ENCODE peak calls at places on chromosomes 2 and 18, in seven cellular contexts. Z, X, F, Y, C, I and P are unnamed samples.
A peak's percentile ranks its signal among the peaks of the same experiment; 100 is the strongest.

GRCh38 chr2:45895477-45895876 is 244.0 kb downstream of the PRKCE start:
- DNase-seq in Y (no peak), I (peak; percentile 84), Z (no peak), C (no peak), X (no peak), F (no peak), P (no peak)

GRCh38 chr2:15177103-15177502 is 384.0 kb downstream of the NBAS start:
- DNase-seq in F (no peak), C (no peak), X (no peak), Z (no peak), I (no peak), Y (no peak), P (peak; percentile 75)

GRCh38 chr2:150572961-150573395 is 85.5 kb upstream of the RND3 start:
- DNase-seq in C (no peak), I (no peak), Y (no peak), F (no peak), X (no peak), Z (no peak), P (no peak)

GRCh38 chr2:26562811-26563645 is 78.1 kb downstream of the CIB4 start:
- DNase-seq in C (peak; percentile 57), Y (peak; percentile 66), I (peak; percentile 79), Z (no peak), X (no peak), F (peak; percentile 44), P (no peak)

GRCh38 chr18:36655074-36655473 is 173.7 kb downstream of the TPGS2 start:
- DNase-seq in C (no peak), F (no peak), X (no peak), Z (no peak), I (peak; percentile 25), Y (no peak), P (no peak)

GRCh38 chr2:224861266-224861665 is 145.1 kb upstream of the CCDC195 start:
- DNase-seq in F (no peak), C (no peak), Z (no peak), I (no peak), X (no peak), Y (no peak), P (no peak)

GRCh38 chr18:59345556-59345955 is 13.5 kb downstream of the LMAN1 start:
- DNase-seq in F (no peak), Z (no peak), Y (no peak), X (no peak), I (no peak), C (no peak), P (no peak)

GRCh38 chr2:127859712-127860085 is 1.7 kb upstream of the POLR2D start:
- DNase-seq in F (peak; percentile 95), X (peak; percentile 89), Y (no peak), C (peak; percentile 14), I (no peak), Z (no peak), P (peak; percentile 34)

GRCh38 chr2:19559596-19560240 is 201.3 kb upstream of the OSR1 start:
- DNase-seq in Y (no peak), C (no peak), I (no peak), Z (no peak), X (no peak), F (no peak), P (no peak)

GRCh38 chr2:205850611-205851010 is 168.3 kb downstream of the NRP2 start:
- DNase-seq in C (no peak), I (no peak), F (no peak), Y (no peak), Z (no peak), X (no peak), P (no peak)

GRCh38 chr2:238895901-238896600 is 48.2 kb downstream of the TWIST2 start:
- DNase-seq in Y (no peak), C (no peak), I (peak; percentile 91), Z (no peak), X (no peak), F (peak; percentile 44), P (no peak)

GRCh38 chr2:107428781-107429180 is 397.9 kb upstream of the RGPD4 start:
- DNase-seq in Z (no peak), F (no peak), C (no peak), Y (no peak), X (no peak), I (no peak), P (no peak)